ENCODE peak calls at places on chromosomes 1 and 21, in seven cellular contexts. F is Panc1, X is GM23248, D is fibroblast of lung, J is breast epithelium, B is tibial artery, Z is thoracic aorta. R is an unnamed sample.

GRCh38 chr1:226983998-226984364 is 43.9 kb downstream of the COQ8A start:
- DNase-seq in F (no peak), X (no peak), D (no peak), J (no peak), B (no peak), Z (no peak), R (peak)

GRCh38 chr21:41600961-41601572 is 93.1 kb upstream of the TMPRSS2 start:
- DNase-seq in F (no peak), X (no peak), D (no peak), J (peak), B (peak), Z (no peak), R (no peak)

GRCh38 chr1:66341446-66342089 is 192.4 kb upstream of the SGIP1 start:
- DNase-seq in F (no peak), X (no peak), D (no peak), J (no peak), B (no peak), Z (no peak), R (no peak)

GRCh38 chr1:16907870-16908758 is 12.3 kb downstream of the RNU1-2 start:
- DNase-seq in F (no peak), X (no peak), D (no peak), J (no peak), B (no peak), Z (no peak), R (no peak)

GRCh38 chr1:2343023-2343935 is 48.1 kb downstream of the MORN1 start:
- DNase-seq in F (no peak), X (no peak), D (no peak), J (no peak), B (peak), Z (no peak), R (no peak)

GRCh38 chr1:212213754-212214153 is 71.5 kb upstream of the PPP2R5A start:
- DNase-seq in F (no peak), X (no peak), D (no peak), J (no peak), B (no peak), Z (no peak), R (no peak)

GRCh38 chr1:236124965-236125364 is 17.4 kb upstream of the GPR137B start:
- DNase-seq in F (no peak), X (no peak), D (no peak), J (no peak), B (no peak), Z (no peak), R (no peak)

GRCh38 chr1:246152986-246153431 is 354.1 kb downstream of the SMYD3 start:
- DNase-seq in F (no peak), X (no peak), D (no peak), J (no peak), B (no peak), Z (no peak), R (no peak)

GRCh38 chr1:19639999-19640362 is 4.1 kb upstream of the NBL1 start:
- DNase-seq in F (no peak), X (peak), D (no peak), J (no peak), B (no peak), Z (no peak), R (peak)

GRCh38 chr1:219385786-219386427 is 212.2 kb downstream of the LYPLAL1 start:
- DNase-seq in F (peak), X (peak), D (peak), J (no peak), B (no peak), Z (no peak), R (no peak)

GRCh38 chr1:44581205-44581604 is 93.1 kb downstream of the TMEM53 start:
- DNase-seq in F (no peak), X (no peak), D (no peak), J (no peak), B (no peak), Z (no peak), R (no peak)

GRCh38 chr1:109776206-109776835 is 12.6 kb upstream of the EPS8L3 start:
- DNase-seq in F (no peak), X (no peak), D (no peak), J (peak), B (peak), Z (no peak), R (peak)

GRCh38 chr1:165645654-165646366 is 14.8 kb downstream of the MGST3 start:
- DNase-seq in F (no peak), X (no peak), D (peak), J (no peak), B (no peak), Z (no peak), R (no peak)

GRCh38 chr1:234782057-234782800 is 172.3 kb upstream of the IRF2BP2 start:
- DNase-seq in F (no peak), X (peak), D (peak), J (no peak), B (no peak), Z (no peak), R (no peak)

GRCh38 chr1:40341509-40342380 is 24.7 kb upstream of the COL9A2 start:
- DNase-seq in F (no peak), X (no peak), D (no peak), J (no peak), B (no peak), Z (no peak), R (no peak)

GRCh38 chr1:79006564-79006963 is at the start of gene ADGRL4:
- DNase-seq in F (no peak), X (peak), D (peak), J (no peak), B (peak), Z (no peak), R (no peak)

GRCh38 chr1:34865573-34865972 is 6.0 kb upstream of the SMIM12 start:
- DNase-seq in F (no peak), X (no peak), D (no peak), J (no peak), B (peak), Z (no peak), R (no peak)

GRCh38 chr1:244779410-244779809 is 56.0 kb upstream of the COX20 start:
- DNase-seq in F (no peak), X (peak), D (peak), J (no peak), B (no peak), Z (no peak), R (no peak)

GRCh38 chr1:111754964-111755320 is 759 bp upstream of the DDX20 start:
- DNase-seq in F (no peak), X (peak), D (peak), J (no peak), B (no peak), Z (no peak), R (no peak)

DNA sequence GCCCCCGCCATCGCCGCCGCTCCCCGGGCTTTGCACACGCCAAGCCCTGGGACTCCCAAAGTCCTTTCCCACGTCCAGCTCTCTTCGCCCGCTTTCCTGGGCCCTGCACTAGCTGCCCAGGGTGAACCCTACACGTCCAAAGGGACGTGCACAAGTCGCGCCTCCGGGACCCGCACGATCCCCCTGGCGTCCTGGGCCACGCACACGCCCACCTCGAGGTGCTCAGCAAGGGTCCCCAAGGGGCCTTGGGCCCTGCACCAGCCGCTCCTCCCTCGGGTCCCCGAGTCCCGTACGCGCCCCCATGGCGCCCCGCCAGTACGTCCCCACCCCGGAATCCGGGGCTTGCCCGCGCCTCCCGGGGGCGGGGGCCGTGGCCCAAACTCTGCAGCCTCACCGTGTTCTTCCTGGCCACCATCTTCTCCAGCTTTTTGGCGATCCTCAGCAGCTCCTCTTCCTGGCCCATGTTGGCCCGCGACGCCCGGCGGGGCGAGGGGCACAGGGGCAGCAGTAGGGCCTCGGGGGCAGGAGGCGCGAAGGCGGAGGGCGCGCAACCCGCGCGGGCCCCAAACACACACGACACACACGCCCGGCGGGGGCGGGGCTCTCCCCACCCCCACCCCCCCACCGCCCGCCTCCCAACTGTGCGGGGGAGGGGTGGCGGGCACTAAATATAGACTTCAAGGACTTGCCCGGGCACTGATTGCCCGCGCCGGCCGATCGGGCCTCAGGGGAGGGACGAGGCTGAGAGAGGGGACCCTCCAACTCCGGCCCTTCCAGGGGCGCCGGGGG is at the start of gene TCEA3:
- DNase-seq in F (no peak), X (peak), D (no peak), J (no peak), B (peak), Z (no peak), R (peak)
- H3K27ac ChIP-seq in F (no peak), X (peak), D (no peak), J (peak), B (peak), Z (peak), R (peak)

GRCh38 chr1:222547944-222548671 is at the start of gene HHIPL2:
- DNase-seq in F (no peak), X (peak), D (no peak), J (no peak), B (no peak), Z (no peak), R (no peak)

GRCh38 chr1:222546548-222547259 is 1.2 kb downstream of the HHIPL2 start:
- DNase-seq in F (peak), X (peak), D (peak), J (no peak), B (no peak), Z (no peak), R (no peak)

GRCh38 chr1:222543817-222544216 is 4.1 kb downstream of the HHIPL2 start:
- DNase-seq in F (no peak), X (no peak), D (no peak), J (no peak), B (no peak), Z (no peak), R (no peak)

GRCh38 chr1:222546091-222546490 is 1.8 kb downstream of the HHIPL2 start:
- DNase-seq in F (no peak), X (no peak), D (no peak), J (no peak), B (no peak), Z (no peak), R (no peak)

GRCh38 chr1:222547260-222547614 is 667 bp downstream of the HHIPL2 start:
- DNase-seq in F (no peak), X (no peak), D (no peak), J (no peak), B (no peak), Z (no peak), R (no peak)
- H3K27ac ChIP-seq in F (peak), X (peak), D (no peak), J (no peak), B (no peak), Z (no peak), R (no peak)

DNA sequence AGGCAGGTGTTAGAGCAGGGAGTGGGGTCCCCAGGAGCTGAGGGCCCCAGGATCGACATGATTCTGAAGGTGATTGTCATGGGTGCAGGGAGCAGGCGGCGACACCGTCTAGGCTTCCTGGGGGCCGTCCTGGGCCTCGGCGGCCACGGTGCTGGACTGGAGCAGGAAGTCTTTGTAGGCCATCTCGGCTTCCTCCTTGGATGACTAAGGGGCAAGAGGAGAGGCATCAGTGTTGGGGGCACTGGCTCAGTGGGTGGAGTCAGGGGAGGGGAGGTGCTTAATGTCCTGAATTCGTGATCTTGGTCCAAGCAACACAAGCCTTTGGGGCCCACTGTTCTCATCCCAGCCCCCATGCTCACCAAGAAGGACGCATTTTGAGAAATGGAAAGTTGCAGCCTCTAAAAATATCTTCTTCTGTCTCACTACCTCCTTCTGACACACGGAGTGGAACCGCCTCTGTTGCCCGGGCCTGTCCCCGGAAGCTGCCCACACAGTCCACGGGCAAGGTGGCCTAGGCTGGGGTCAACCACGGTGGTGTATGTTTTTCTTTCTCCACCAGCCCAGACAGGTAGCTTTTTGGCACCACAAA is 8.6 kb upstream of the FCMR start:
- DNase-seq in F (no peak), X (no peak), D (no peak), J (no peak), B (no peak), Z (no peak), R (no peak)
- H3K27ac ChIP-seq in F (no peak), X (no peak), D (no peak), J (peak), B (no peak), Z (no peak), R (no peak)

GRCh38 chr1:9235560-9235959 is 986 bp downstream of the H6PD start:
- DNase-seq in F (no peak), X (no peak), D (no peak), J (no peak), B (no peak), Z (no peak), R (no peak)
- H3K27ac ChIP-seq in F (peak), X (peak), D (peak), J (peak), B (peak), Z (peak), R (peak)